ENCODE peak calls at places on chromosome 1, in nine cellular contexts. One of them, this sample, is unnamed.

GRCh38 chr1:173134800-173135199 is 72.3 kb downstream of the TNFSF4 start:
- DNase-seq in fibroblast of mammary gland: no peak
- DNase-seq in cardiac fibroblast: no peak
- DNase-seq in esophagus muscularis mucosa: no peak
- DNase-seq in GM06990: no peak
- DNase-seq in IMR-90: peak
- DNase-seq in heart right ventricle: no peak
- DNase-seq in activated B cell treated with CpG ODN at 0.5 μM for 24 hours: no peak
- DNase-seq in brain microvascular endothelial cell: no peak
- DNase-seq in this sample: no peak

GRCh38 chr1:29478879-29479278 is 242.6 kb downstream of the PTPRU start:
- DNase-seq in fibroblast of mammary gland: no peak
- DNase-seq in cardiac fibroblast: no peak
- DNase-seq in esophagus muscularis mucosa: no peak
- DNase-seq in GM06990: no peak
- DNase-seq in IMR-90: no peak
- DNase-seq in heart right ventricle: no peak
- DNase-seq in activated B cell treated with CpG ODN at 0.5 μM for 24 hours: no peak
- DNase-seq in brain microvascular endothelial cell: no peak
- DNase-seq in this sample: no peak

GRCh38 chr1:228685081-228685480 is 50.2 kb upstream of the RHOU start:
- DNase-seq in fibroblast of mammary gland: no peak
- DNase-seq in cardiac fibroblast: peak
- DNase-seq in esophagus muscularis mucosa: no peak
- DNase-seq in GM06990: no peak
- DNase-seq in IMR-90: no peak
- DNase-seq in heart right ventricle: no peak
- DNase-seq in activated B cell treated with CpG ODN at 0.5 μM for 24 hours: no peak
- DNase-seq in brain microvascular endothelial cell: no peak
- DNase-seq in this sample: no peak

GRCh38 chr1:180080439-180080838 is 74.2 kb upstream of the QSOX1 start:
- DNase-seq in fibroblast of mammary gland: no peak
- DNase-seq in cardiac fibroblast: no peak
- DNase-seq in esophagus muscularis mucosa: no peak
- DNase-seq in GM06990: no peak
- DNase-seq in IMR-90: no peak
- DNase-seq in heart right ventricle: no peak
- DNase-seq in activated B cell treated with CpG ODN at 0.5 μM for 24 hours: no peak
- DNase-seq in brain microvascular endothelial cell: no peak
- DNase-seq in this sample: no peak

GRCh38 chr1:226176870-226177269 is 9.7 kb downstream of the ACBD3 start:
- DNase-seq in fibroblast of mammary gland: no peak
- DNase-seq in cardiac fibroblast: peak
- DNase-seq in esophagus muscularis mucosa: no peak
- DNase-seq in GM06990: no peak
- DNase-seq in IMR-90: no peak
- DNase-seq in heart right ventricle: no peak
- DNase-seq in activated B cell treated with CpG ODN at 0.5 μM for 24 hours: no peak
- DNase-seq in brain microvascular endothelial cell: no peak
- DNase-seq in this sample: no peak

GRCh38 chr1:248152056-248152827 is 7.3 kb downstream of the OR2M5 start:
- DNase-seq in fibroblast of mammary gland: no peak
- DNase-seq in cardiac fibroblast: no peak
- DNase-seq in esophagus muscularis mucosa: no peak
- DNase-seq in GM06990: no peak
- DNase-seq in IMR-90: no peak
- DNase-seq in heart right ventricle: no peak
- DNase-seq in activated B cell treated with CpG ODN at 0.5 μM for 24 hours: no peak
- DNase-seq in brain microvascular endothelial cell: no peak
- DNase-seq in this sample: no peak

GRCh38 chr1:245691897-245692296 is 537.1 kb downstream of the KIF26B start:
- DNase-seq in fibroblast of mammary gland: no peak
- DNase-seq in cardiac fibroblast: no peak
- DNase-seq in esophagus muscularis mucosa: no peak
- DNase-seq in GM06990: no peak
- DNase-seq in IMR-90: no peak
- DNase-seq in heart right ventricle: no peak
- DNase-seq in activated B cell treated with CpG ODN at 0.5 μM for 24 hours: no peak
- DNase-seq in brain microvascular endothelial cell: no peak
- DNase-seq in this sample: no peak

GRCh38 chr1:178048426-178048825 is 45.5 kb upstream of the RASAL2 start:
- DNase-seq in fibroblast of mammary gland: peak
- DNase-seq in cardiac fibroblast: no peak
- DNase-seq in esophagus muscularis mucosa: no peak
- DNase-seq in GM06990: no peak
- DNase-seq in IMR-90: peak
- DNase-seq in heart right ventricle: no peak
- DNase-seq in activated B cell treated with CpG ODN at 0.5 μM for 24 hours: no peak
- DNase-seq in brain microvascular endothelial cell: no peak
- DNase-seq in this sample: no peak

GRCh38 chr1:15703562-15703961 is 19.4 kb downstream of the PLEKHM2 start:
- DNase-seq in fibroblast of mammary gland: peak
- DNase-seq in cardiac fibroblast: peak
- DNase-seq in esophagus muscularis mucosa: peak
- DNase-seq in GM06990: no peak
- DNase-seq in IMR-90: peak
- DNase-seq in heart right ventricle: peak
- DNase-seq in activated B cell treated with CpG ODN at 0.5 μM for 24 hours: no peak
- DNase-seq in brain microvascular endothelial cell: peak
- DNase-seq in this sample: no peak

DNA sequence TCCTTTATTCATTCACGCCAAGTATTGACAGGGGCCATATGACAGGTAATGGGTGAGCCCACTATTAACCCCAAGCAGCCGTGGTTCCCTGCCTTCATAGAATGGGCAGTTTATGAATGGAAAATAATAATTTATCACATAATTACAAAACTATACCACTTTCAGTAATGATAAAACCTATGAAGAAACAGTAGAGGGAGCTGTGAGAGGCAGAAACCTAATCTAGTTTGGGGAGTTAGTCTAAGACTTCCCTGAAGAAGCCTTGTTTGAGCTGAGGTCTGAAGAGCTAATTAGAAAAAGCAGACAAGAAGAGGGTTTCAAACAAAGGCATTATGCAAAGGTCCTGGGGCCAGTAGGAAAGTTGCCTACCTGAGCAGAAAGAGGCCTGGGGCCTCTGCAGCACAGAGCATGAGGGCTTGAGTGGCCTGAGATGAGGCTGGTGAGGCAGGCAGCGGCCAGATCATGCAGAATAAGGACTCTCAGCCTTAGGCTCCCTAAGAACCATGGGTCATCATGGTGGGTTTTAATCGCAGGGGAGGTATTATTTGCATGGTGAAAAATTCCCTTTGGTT is 142.8 kb downstream of the ATG4C start:
- DNase-seq in fibroblast of mammary gland: no peak
- DNase-seq in cardiac fibroblast: no peak
- DNase-seq in esophagus muscularis mucosa: no peak
- DNase-seq in GM06990: no peak
- DNase-seq in IMR-90: no peak
- DNase-seq in heart right ventricle: no peak
- DNase-seq in activated B cell treated with CpG ODN at 0.5 μM for 24 hours: no peak
- DNase-seq in brain microvascular endothelial cell: no peak
- DNase-seq in this sample: no peak
- TF ChIP-seq CTCF in fibroblast of mammary gland: no peak
- TF ChIP-seq CTCF in cardiac fibroblast: no peak
- TF ChIP-seq CTCF in esophagus muscularis mucosa: no peak
- TF ChIP-seq CTCF in GM06990: peak
- TF ChIP-seq CTCF in IMR-90: peak
- TF ChIP-seq CTCF in heart right ventricle: no peak
- TF ChIP-seq CTCF in activated B cell treated with CpG ODN at 0.5 μM for 24 hours: no peak
- TF ChIP-seq CTCF in brain microvascular endothelial cell: peak
- TF ChIP-seq CTCF in this sample: no peak

DNA sequence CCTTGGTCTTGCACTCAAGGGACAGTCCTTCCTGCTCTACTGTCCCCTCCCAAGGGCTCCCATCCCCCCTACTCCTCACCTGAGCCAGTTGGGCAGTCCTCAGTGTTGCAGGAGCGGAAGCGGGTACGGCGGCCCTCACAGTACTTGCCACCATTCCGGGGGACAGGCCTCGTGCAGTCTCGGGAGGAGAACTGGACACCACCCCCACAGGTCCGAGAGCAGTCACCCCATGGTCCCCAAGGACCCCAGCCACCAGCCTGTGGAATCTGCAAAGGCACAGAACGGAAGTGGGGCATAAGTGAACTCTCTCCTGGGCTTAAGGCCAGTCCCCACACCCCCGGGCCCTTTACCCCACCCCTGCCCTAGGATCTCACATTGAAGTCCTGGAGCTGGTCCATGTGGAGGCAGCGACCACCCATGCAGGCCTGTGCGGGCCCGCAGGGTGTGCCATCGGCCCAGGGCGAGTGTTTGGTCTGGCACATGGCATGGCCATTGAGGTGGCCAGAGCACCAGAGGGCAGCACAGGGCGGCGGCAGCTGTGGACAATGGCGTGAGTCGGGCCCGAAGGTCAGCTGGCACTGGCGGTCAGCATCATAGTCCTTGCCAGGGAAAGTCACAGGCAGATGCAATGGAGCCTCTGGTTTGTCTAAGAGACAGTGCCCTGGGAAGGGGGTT is 5.2 kb downstream of the ADAMTS4 start:
- DNase-seq in fibroblast of mammary gland: peak
- DNase-seq in cardiac fibroblast: no peak
- DNase-seq in esophagus muscularis mucosa: no peak
- DNase-seq in GM06990: no peak
- DNase-seq in IMR-90: no peak
- DNase-seq in heart right ventricle: no peak
- DNase-seq in activated B cell treated with CpG ODN at 0.5 μM for 24 hours: no peak
- DNase-seq in brain microvascular endothelial cell: no peak
- DNase-seq in this sample: no peak
- TF ChIP-seq CTCF in fibroblast of mammary gland: no peak
- TF ChIP-seq CTCF in cardiac fibroblast: peak
- TF ChIP-seq CTCF in esophagus muscularis mucosa: peak
- TF ChIP-seq CTCF in GM06990: no peak
- TF ChIP-seq CTCF in IMR-90: no peak
- TF ChIP-seq CTCF in heart right ventricle: no peak
- TF ChIP-seq CTCF in activated B cell treated with CpG ODN at 0.5 μM for 24 hours: no peak
- TF ChIP-seq CTCF in brain microvascular endothelial cell: peak
- TF ChIP-seq CTCF in this sample: no peak

GRCh38 chr1:160827418-160827817 is 31.4 kb downstream of the LY9 start:
- DNase-seq in fibroblast of mammary gland: peak
- DNase-seq in cardiac fibroblast: peak
- DNase-seq in esophagus muscularis mucosa: no peak
- DNase-seq in GM06990: no peak
- DNase-seq in IMR-90: no peak
- DNase-seq in heart right ventricle: no peak
- DNase-seq in activated B cell treated with CpG ODN at 0.5 μM for 24 hours: no peak
- DNase-seq in brain microvascular endothelial cell: no peak
- DNase-seq in this sample: no peak

GRCh38 chr1:160834945-160835565 is 27.6 kb downstream of the CD244 start:
- DNase-seq in fibroblast of mammary gland: peak
- DNase-seq in cardiac fibroblast: peak
- DNase-seq in esophagus muscularis mucosa: no peak
- DNase-seq in GM06990: no peak
- DNase-seq in IMR-90: peak
- DNase-seq in heart right ventricle: no peak
- DNase-seq in activated B cell treated with CpG ODN at 0.5 μM for 24 hours: no peak
- DNase-seq in brain microvascular endothelial cell: peak
- DNase-seq in this sample: peak

GRCh38 chr1:160829766-160830165 is 32.9 kb downstream of the CD244 start:
- DNase-seq in fibroblast of mammary gland: no peak
- DNase-seq in cardiac fibroblast: no peak
- DNase-seq in esophagus muscularis mucosa: no peak
- DNase-seq in GM06990: no peak
- DNase-seq in IMR-90: no peak
- DNase-seq in heart right ventricle: no peak
- DNase-seq in activated B cell treated with CpG ODN at 0.5 μM for 24 hours: no peak
- DNase-seq in brain microvascular endothelial cell: no peak
- DNase-seq in this sample: no peak

GRCh38 chr1:160826546-160826945 is 30.6 kb downstream of the LY9 start:
- DNase-seq in fibroblast of mammary gland: no peak
- DNase-seq in cardiac fibroblast: peak
- DNase-seq in esophagus muscularis mucosa: no peak
- DNase-seq in GM06990: no peak
- DNase-seq in IMR-90: no peak
- DNase-seq in heart right ventricle: no peak
- DNase-seq in activated B cell treated with CpG ODN at 0.5 μM for 24 hours: no peak
- DNase-seq in brain microvascular endothelial cell: no peak
- DNase-seq in this sample: no peak

DNA sequence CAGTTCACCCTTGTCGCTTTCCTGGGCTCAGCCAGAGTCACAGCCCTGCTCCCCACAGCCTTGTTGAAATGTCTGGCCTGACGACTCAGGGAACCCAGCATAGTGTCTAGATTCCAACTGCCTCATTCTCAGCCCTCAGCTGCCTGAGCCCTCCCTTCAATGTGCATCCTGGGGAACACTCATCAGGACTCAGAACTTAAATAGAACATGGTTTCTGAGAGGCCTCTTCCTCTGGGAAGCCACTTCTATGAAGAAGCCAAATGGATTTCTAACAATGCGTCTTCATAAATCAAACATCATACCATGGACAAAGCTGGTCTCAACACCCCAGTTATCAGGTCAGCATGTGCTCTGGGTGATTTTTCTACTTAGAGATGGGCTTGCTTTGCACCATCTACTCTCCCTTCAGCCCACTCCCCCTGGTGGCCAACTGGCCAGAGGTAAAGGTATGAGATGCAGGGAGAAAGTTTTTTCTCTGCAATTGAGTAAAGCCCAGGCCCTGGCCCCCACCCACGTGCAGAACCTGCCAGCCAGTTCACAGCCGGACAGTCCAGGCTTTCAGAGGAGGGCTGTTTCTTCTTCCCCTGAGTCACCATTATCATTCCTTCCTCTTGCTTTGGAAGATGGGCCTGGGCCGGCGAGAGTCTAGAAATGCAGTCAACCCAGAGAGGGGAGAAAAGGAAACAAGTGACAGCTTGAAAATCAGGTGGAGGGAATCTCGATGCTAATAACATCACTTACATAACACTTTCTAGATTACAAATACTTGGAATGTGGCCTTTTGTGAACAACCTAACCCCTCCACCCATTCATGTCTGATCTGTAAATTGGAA is 32.1 kb downstream of the CD244 start:
- DNase-seq in fibroblast of mammary gland: peak
- DNase-seq in cardiac fibroblast: peak
- DNase-seq in esophagus muscularis mucosa: peak
- DNase-seq in GM06990: peak
- DNase-seq in IMR-90: peak
- DNase-seq in heart right ventricle: peak
- DNase-seq in activated B cell treated with CpG ODN at 0.5 μM for 24 hours: peak
- DNase-seq in brain microvascular endothelial cell: peak
- DNase-seq in this sample: peak
- TF ChIP-seq CTCF in fibroblast of mammary gland: peak
- TF ChIP-seq CTCF in cardiac fibroblast: peak
- TF ChIP-seq CTCF in esophagus muscularis mucosa: peak
- TF ChIP-seq CTCF in GM06990: peak
- TF ChIP-seq CTCF in IMR-90: peak
- TF ChIP-seq CTCF in heart right ventricle: peak
- TF ChIP-seq CTCF in activated B cell treated with CpG ODN at 0.5 μM for 24 hours: no peak
- TF ChIP-seq CTCF in brain microvascular endothelial cell: peak
- TF ChIP-seq CTCF in this sample: peak

DNA sequence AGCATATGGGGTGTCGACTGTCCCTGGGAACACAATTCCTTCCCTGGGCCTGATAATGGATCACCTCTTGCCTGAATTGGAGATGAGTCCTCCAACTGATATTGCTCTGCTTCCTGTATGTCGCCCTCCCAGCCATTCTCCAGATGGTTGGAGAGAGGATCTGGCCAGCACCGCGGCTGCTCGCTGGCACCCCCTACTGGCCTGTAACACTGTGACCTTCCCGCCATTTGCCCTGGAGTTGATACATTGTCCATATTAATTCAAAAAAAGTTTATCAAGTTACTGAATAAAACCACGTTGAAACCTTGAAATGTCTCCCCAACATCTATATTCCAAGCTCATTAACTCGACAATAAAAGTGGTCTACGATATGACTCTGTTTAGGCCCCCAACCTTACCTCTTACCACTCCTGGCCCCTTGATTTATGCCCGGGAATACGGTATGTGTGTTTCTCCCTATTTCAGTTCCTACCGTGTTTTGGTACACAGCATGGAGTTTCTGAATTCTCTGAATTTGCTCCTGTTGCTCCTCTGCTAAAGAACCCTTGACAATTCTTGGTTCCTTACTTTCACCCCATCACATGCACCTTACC is 241.8 kb upstream of the KIAA0040 start:
- DNase-seq in fibroblast of mammary gland: no peak
- DNase-seq in cardiac fibroblast: no peak
- DNase-seq in esophagus muscularis mucosa: no peak
- DNase-seq in GM06990: peak
- DNase-seq in IMR-90: no peak
- DNase-seq in heart right ventricle: no peak
- DNase-seq in activated B cell treated with CpG ODN at 0.5 μM for 24 hours: no peak
- DNase-seq in brain microvascular endothelial cell: no peak
- DNase-seq in this sample: peak
- TF ChIP-seq CTCF in fibroblast of mammary gland: peak
- TF ChIP-seq CTCF in cardiac fibroblast: peak
- TF ChIP-seq CTCF in esophagus muscularis mucosa: no peak
- TF ChIP-seq CTCF in GM06990: peak
- TF ChIP-seq CTCF in IMR-90: no peak
- TF ChIP-seq CTCF in heart right ventricle: peak
- TF ChIP-seq CTCF in activated B cell treated with CpG ODN at 0.5 μM for 24 hours: no peak
- TF ChIP-seq CTCF in brain microvascular endothelial cell: no peak
- TF ChIP-seq CTCF in this sample: peak